ENCODE peak calls at places on chromosomes 12 and 14, in five cellular contexts. B is neuronal stem cell, F is IMR-90, O is H1, U is mesenchymal stem cell. D is an unnamed sample. For H3K36me3, the result is how much of the 10 kb centered on the place peaks cover.

GRCh38 chr12:10101042-10101579 is 2.3 kb upstream of the CLEC1A start:
- DNase-seq in B (no peak), F (peak), O (no peak), U (peak), D (peak)

GRCh38 chr14:79920180-79920579 is 291.1 kb downstream of the DIO2 start:
- DNase-seq in B (no peak), F (no peak), O (no peak), U (no peak), D (no peak)

GRCh38 chr12:117861691-117862090 is 107.1 kb downstream of the KSR2 start:
- DNase-seq in B (no peak), F (no peak), O (no peak), U (no peak), D (no peak)

GRCh38 chr12:117318591-117318990 is 42.8 kb downstream of the NOS1 start:
- DNase-seq in B (no peak), F (no peak), O (no peak), U (no peak), D (no peak)

GRCh38 chr14:23523229-23524016 is 28.1 kb downstream of the ZFHX2 start:
- DNase-seq in B (no peak), F (no peak), O (no peak), U (no peak), D (no peak)

GRCh38 chr14:78010688-78011087 is 159.5 kb upstream of the NRXN3 start:
- DNase-seq in B (no peak), F (peak), O (no peak), U (no peak), D (no peak)

GRCh38 chr12:92551853-92552397 is 150.9 kb upstream of the PLEKHG7 start:
- DNase-seq in B (no peak), F (peak), O (no peak), U (peak), D (peak)

GRCh38 chr12:107509421-107509820 is 176.2 kb upstream of the PWP1 start:
- DNase-seq in B (no peak), F (no peak), O (no peak), U (no peak), D (no peak)

GRCh38 chr12:31589896-31590729 is 823 bp downstream of the DENND5B start:
- DNase-seq in B (peak), F (peak), O (no peak), U (peak), D (peak)

GRCh38 chr14:67485501-67486095 is 2.9 kb downstream of the TMEM229B start:
- DNase-seq in B (no peak), F (no peak), O (no peak), U (peak), D (no peak)

GRCh38 chr12:20369164-20370000 is 1.0 kb downstream of the PDE3A start:
- DNase-seq in B (peak), F (peak), O (peak), U (peak), D (peak)

GRCh38 chr12:131051155-131051473 is 97.4 kb downstream of the ADGRD1 start:
- DNase-seq in B (no peak), F (no peak), O (no peak), U (no peak), D (no peak)
- H3K23ac ChIP-seq in B (no peak), F (no peak), O (no peak), U (no peak), D (no peak)

DNA sequence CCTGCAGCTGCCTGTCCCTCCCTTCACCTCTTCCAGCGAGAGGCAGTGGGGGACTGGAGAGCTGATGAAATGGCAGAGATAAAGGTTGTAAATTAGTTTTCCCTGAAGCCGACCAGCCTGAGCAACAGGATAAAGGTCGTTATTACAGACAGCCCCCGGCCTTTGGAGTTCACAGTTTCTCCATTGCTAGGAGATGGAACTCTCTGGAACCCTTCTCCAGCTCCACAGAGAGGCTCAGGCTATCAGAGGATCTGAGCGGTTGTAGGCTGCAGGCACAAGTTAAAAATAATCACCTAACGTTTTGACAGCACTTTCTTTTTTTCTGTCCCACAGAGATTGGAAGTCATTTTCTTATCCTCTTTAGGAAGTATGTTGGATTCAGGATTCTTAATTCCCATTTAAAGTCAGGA is 1.2 kb upstream of the ADGRD1 start:
- DNase-seq in B (no peak), F (no peak), O (no peak), U (no peak), D (no peak)
- H2AFZ ChIP-seq in B (no peak), F (no peak), O (peak), U (no peak), D (no peak)

GRCh38 chr14:105439710-105440553 is 20.3 kb downstream of the MTA1 start:
- DNase-seq in B (no peak), F (no peak), O (no peak), U (no peak), D (no peak)
- H3K36me3 ChIP-seq in B (half or more), F (under half), O (under half), U (half or more), D (under half)

GRCh38 chr14:105021656-105022275 is 883 bp upstream of the CDCA4 start:
- DNase-seq in B (no peak), F (peak), O (no peak), U (no peak), D (no peak)

GRCh38 chr14:105019861-105020814 is 745 bp downstream of the CDCA4 start:
- DNase-seq in B (peak), F (peak), O (no peak), U (peak), D (peak)

GRCh38 chr14:105023144-105023543 is 2.3 kb upstream of the CDCA4 start:
- DNase-seq in B (no peak), F (no peak), O (no peak), U (no peak), D (no peak)

GRCh38 chr14:105022276-105022670 is 1.4 kb upstream of the CDCA4 start:
- DNase-seq in B (no peak), F (no peak), O (no peak), U (no peak), D (no peak)

GRCh38 chr14:105020815-105021655 is at the start of gene CDCA4:
- DNase-seq in B (peak), F (peak), O (peak), U (peak), D (peak)
- H3K23ac ChIP-seq in B (peak), F (peak), O (no peak), U (peak), D (no peak)

DNA sequence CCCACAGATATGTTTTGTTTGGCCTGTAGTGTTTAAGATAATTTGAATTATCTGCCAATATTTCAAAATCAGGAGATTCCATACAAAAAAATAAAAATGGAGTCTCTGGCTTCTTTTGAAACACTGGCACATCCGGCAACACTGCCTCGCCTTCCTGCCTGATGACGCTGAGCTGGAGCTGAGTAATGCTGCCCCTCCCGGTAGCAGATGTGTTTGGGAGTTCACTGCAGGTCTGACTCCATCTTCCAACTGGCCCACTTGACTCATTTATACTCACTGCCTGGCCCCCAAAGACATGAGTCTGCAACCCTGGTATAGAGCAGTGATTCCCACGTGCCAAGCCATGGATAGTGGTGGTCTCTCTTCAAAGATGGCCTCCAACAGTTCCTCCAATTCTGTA is 7.4 kb downstream of the CIT start:
- DNase-seq in B (no peak), F (peak), O (no peak), U (peak), D (peak)
- H2AFZ ChIP-seq in B (no peak), F (peak), O (no peak), U (peak), D (no peak)

DNA sequence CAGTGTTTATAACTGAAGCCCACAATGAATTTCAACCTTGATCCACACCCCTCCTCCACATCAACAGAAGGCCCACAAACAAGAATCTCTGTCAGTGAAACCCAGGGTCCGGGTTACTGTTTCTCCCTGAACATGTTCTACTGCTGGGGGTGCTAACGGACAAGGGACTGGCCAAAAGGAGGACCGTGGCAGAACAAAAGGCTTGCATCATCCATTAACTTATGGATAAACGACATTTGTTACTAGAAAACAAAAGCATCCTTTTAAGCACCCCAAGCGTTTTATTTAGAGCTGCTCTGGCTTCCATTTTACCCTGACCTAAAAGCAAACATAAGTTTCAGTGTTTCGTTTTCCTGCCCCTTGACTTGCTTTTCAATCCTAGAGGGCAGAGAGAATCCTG is 32.2 kb downstream of the BRAP start:
- DNase-seq in B (no peak), F (no peak), O (no peak), U (no peak), D (no peak)
- H3K36me3 ChIP-seq in B (half or more), F (under half), O (under half), U (under half), D (under half)

DNA sequence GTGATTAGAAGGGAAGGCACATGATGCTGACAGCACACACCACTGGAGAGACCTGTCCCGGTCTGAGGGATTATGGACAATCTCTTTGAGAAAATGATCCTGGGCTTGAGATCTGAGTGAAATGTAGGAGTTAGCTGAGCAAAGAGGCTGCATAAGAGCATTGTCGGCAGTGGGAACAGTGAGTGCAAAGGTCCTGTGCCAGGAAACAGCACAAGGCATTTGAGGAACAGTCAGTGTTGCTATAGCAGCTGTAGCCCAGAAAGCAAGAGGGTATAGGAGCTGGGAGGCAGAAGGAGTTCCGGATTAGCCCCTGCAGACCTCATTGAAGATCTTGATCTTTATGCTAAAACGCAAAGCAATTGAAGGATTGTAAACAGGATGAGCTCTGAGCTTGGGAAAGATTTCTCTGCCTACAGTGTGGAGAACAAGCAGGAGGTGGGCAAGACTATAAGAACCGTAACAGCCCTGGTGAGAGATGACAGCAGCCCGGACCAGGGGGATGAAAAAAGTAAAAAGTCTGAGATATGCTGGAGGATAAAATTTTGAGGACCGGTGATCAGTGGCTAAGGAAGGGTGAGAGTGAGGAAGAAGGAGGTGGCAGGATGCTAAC is 28.5 kb downstream of the CFL2 start:
- DNase-seq in B (no peak), F (no peak), O (no peak), U (peak), D (no peak)
- H3K23ac ChIP-seq in B (no peak), F (no peak), O (no peak), U (no peak), D (no peak)

DNA sequence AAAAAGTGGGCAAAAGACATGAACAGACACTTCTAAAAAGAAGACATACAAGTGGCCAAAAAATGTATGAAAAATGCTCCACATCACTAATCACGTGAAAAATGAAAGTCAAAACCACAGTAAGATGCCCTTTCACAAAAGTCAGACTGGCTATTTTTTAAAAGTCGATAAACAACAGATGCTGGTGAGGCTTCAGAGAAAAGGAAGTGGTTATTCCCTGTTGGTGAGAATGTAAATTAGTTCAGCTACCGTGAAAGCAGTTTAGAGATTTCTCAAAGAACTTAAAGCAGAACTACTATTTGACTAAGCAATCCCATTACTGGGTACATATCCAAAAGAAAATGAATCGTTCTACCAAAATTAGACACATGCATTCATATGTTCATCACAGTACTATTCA is 237.0 kb downstream of the KIF21A start:
- DNase-seq in B (no peak), F (no peak), O (no peak), U (no peak), D (no peak)
- H2AFZ ChIP-seq in B (no peak), F (no peak), O (no peak), U (no peak), D (no peak)

GRCh38 chr14:97485172-97485571 is 688.0 kb downstream of the VRK1 start:
- DNase-seq in B (no peak), F (no peak), O (no peak), U (no peak), D (no peak)

GRCh38 chr14:97491697-97492096 is 694.5 kb downstream of the VRK1 start:
- DNase-seq in B (no peak), F (no peak), O (no peak), U (no peak), D (no peak)

GRCh38 chr14:97486601-97487120 is 689.5 kb downstream of the VRK1 start:
- DNase-seq in B (no peak), F (no peak), O (no peak), U (no peak), D (no peak)

GRCh38 chr14:97489750-97490149 is 692.6 kb downstream of the VRK1 start:
- DNase-seq in B (no peak), F (no peak), O (no peak), U (no peak), D (no peak)

DNA sequence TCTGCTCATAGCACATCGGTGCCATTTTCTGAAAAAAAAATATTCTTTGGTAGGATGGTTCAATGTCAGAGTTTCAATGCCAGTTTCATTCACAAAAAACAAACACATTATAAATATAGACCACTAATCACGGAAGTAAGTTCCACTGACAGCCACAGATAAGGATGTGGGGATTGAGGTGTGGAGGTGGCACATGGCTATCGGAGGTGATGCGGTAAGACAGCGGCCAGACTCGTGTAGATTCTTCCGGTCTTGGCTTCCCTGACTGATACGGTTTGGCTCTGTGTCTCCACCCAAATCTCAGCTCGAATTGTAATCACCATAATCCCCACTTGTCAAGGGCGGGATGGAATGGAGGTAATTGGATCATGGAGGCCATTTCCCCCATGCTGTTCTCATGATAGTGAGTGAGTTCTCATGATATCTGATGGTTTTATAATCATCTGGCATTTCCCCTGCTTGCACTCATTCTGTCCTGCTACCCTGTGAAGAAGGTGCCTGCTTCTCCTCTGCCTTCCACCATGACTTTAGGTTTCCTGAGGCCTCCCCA is 693.4 kb downstream of the VRK1 start:
- DNase-seq in B (no peak), F (no peak), O (no peak), U (no peak), D (no peak)
- H3K36me3 ChIP-seq in B (under half), F (under half), O (under half), U (under half), D (under half)